ENCODE peak calls at places on chromosomes 12 and 14, in six cellular contexts. Q, J, B, C, Z and K are unnamed samples.

GRCh38 chr12:90333384-90333783 is 621.6 kb downstream of the CCER1 start:
- DNase-seq in J (no peak), Q (no peak), C (no peak), Z (no peak), B (no peak), K (peak; percentile 7)

GRCh38 chr14:105398044-105398725 is at the start of gene TEX22:
- DNase-seq in Q (peak; percentile 74), J (peak; percentile 35), B (peak; percentile 86), C (peak; percentile 39), Z (peak; percentile 24), K (peak; percentile 64)

GRCh38 chr12:125890366-125890905 is 825.2 kb downstream of the AACS start:
- DNase-seq in Q (no peak), J (no peak), C (no peak), Z (no peak), B (no peak), K (no peak)

GRCh38 chr12:113658030-113658655 is 186.5 kb upstream of the LHX5 start:
- DNase-seq in Q (no peak), J (peak; percentile 14), B (no peak), C (no peak), Z (no peak), K (no peak)

GRCh38 chr12:94186461-94187237 is 38.3 kb downstream of the PLXNC1 start:
- DNase-seq in C (peak; percentile 83), Q (no peak), J (no peak), Z (no peak), B (no peak), K (peak; percentile 42)

GRCh38 chr12:113860950-113861349 is 105.2 kb downstream of the RBM19 start:
- DNase-seq in Z (peak; percentile 37), Q (no peak), C (no peak), B (no peak), J (no peak), K (peak; percentile 85)

GRCh38 chr12:108641446-108642268 is 8.0 kb upstream of the SELPLG start:
- DNase-seq in B (no peak), Q (no peak), C (no peak), J (no peak), Z (no peak), K (no peak)

GRCh38 chr12:104763163-104763805 is 194.8 kb downstream of the SLC41A2 start:
- DNase-seq in J (no peak), Q (no peak), B (no peak), C (no peak), Z (peak; percentile 16), K (no peak)

GRCh38 chr12:42119085-42119633 is 25.5 kb downstream of the GXYLT1 start:
- DNase-seq in B (no peak), C (no peak), Z (peak; percentile 78), J (no peak), Q (no peak), K (peak; percentile 79)

GRCh38 chr14:54438703-54439102 is 2.5 kb downstream of the CNIH1 start:
- DNase-seq in B (no peak), Z (no peak), C (no peak), J (no peak), Q (no peak), K (no peak)

GRCh38 chr12:2925322-2925995 is 33.7 kb upstream of the TEAD4 start:
- DNase-seq in J (no peak), Z (no peak), B (no peak), C (no peak), Q (no peak), K (peak; percentile 23)

GRCh38 chr12:49889361-49890095 is 14.2 kb downstream of the FAIM2 start:
- DNase-seq in Z (no peak), J (no peak), B (no peak), Q (no peak), C (no peak), K (no peak)

GRCh38 chr12:107238276-107238675 is 144.9 kb upstream of the CRY1 start:
- DNase-seq in Z (no peak), Q (no peak), C (no peak), B (no peak), J (no peak), K (no peak)

GRCh38 chr14:24310666-24311604 is at the start of gene LTB4R:
- DNase-seq in Z (no peak), B (peak; percentile 75), J (no peak), C (no peak), Q (no peak), K (no peak)

GRCh38 chr12:117192057-117192456 is 1.8 kb upstream of the FBXO21 start:
- DNase-seq in Z (no peak), J (no peak), Q (no peak), C (no peak), B (no peak), K (no peak)

GRCh38 chr14:67574806-67575205 is 25.3 kb downstream of the PIGH start:
- DNase-seq in Z (no peak), J (no peak), B (no peak), Q (no peak), C (no peak), K (no peak)

GRCh38 chr12:70919597-70920035 is 922 bp downstream of the PTPRR start:
- DNase-seq in C (peak; percentile 32), Q (no peak), B (no peak), J (no peak), Z (no peak), K (peak; percentile 45)

GRCh38 chr12:84507914-84508313 is 404.7 kb downstream of the SLC6A15 start:
- DNase-seq in C (no peak), J (no peak), Z (peak; percentile 16), B (no peak), Q (no peak), K (no peak)

GRCh38 chr14:73665130-73665529 is 20.3 kb downstream of the DNAL1 start:
- DNase-seq in B (no peak), J (no peak), C (no peak), Z (no peak), Q (no peak), K (no peak)

GRCh38 chr12:104790296-104791125 is 167.6 kb downstream of the SLC41A2 start:
- DNase-seq in Q (no peak), B (peak; percentile 20), Z (no peak), C (peak; percentile 21), J (no peak), K (no peak)

GRCh38 chr12:88578821-88579518 is 1.3 kb downstream of the KITLG start:
- DNase-seq in B (no peak), C (peak; percentile 31), Q (no peak), Z (no peak), J (no peak), K (peak; percentile 54)

GRCh38 chr14:23284654-23285529 is 1.0 kb downstream of the HOMEZ start:
- DNase-seq in C (no peak), J (no peak), B (no peak), Q (no peak), Z (no peak), K (peak; percentile 21)

GRCh38 chr12:113233967-113234366 is 12.7 kb downstream of the TPCN1 start:
- DNase-seq in C (no peak), Q (no peak), B (no peak), Z (no peak), J (no peak), K (no peak)

GRCh38 chr14:102737402-102738372 is 39.6 kb upstream of the TRAF3 start:
- DNase-seq in J (no peak), C (no peak), B (no peak), Q (no peak), Z (no peak), K (no peak)

GRCh38 chr12:96258451-96258933 is 64.3 kb downstream of the ELK3 start:
- DNase-seq in C (no peak), Z (no peak), J (no peak), B (no peak), Q (no peak), K (peak; percentile 79)

GRCh38 chr12:63151061-63151897 is at the start of gene AVPR1A:
- DNase-seq in C (no peak), B (no peak), Q (peak; percentile 18), Z (no peak), J (no peak), K (no peak)

GRCh38 chr14:53946404-53947400 is 9.9 kb downstream of the BMP4 start:
- DNase-seq in C (no peak), Q (no peak), Z (no peak), B (no peak), J (no peak), K (no peak)

GRCh38 chr12:54701940-54702592 is 53.9 kb upstream of the DCD start:
- DNase-seq in C (peak; percentile 45), J (no peak), Q (no peak), Z (no peak), B (peak; percentile 37), K (peak; percentile 26)

GRCh38 chr12:70043490-70044138 is 199.6 kb upstream of the CNOT2 start:
- DNase-seq in B (no peak), Z (no peak), Q (no peak), J (no peak), C (no peak), K (no peak)

GRCh38 chr12:46177842-46178608 is 90.8 kb downstream of the SLC38A1 start:
- DNase-seq in J (no peak), B (no peak), Z (no peak), Q (no peak), C (no peak), K (no peak)

GRCh38 chr12:752673-753400 is 458 bp downstream of the WNK1 start:
- DNase-seq in Q (no peak), Z (no peak), B (peak; percentile 25), J (peak; percentile 46), C (no peak), K (peak; percentile 56)

GRCh38 chr14:91032250-91032649 is 28.2 kb downstream of the RPS6KA5 start:
- DNase-seq in C (no peak), B (no peak), J (no peak), Q (no peak), Z (no peak), K (no peak)

GRCh38 chr12:6124411-6125151 is at the start of gene VWF:
- DNase-seq in J (no peak), Q (no peak), Z (no peak), C (no peak), B (no peak), K (no peak)